ENCODE peak calls at places on chromosomes 5 and 9, in six cellular contexts. N, T, M, L, A and Z are unnamed samples.

GRCh38 chr5:5297432-5298067 is 124.9 kb upstream of the ICE1 start:
- DNase-seq in N (no peak), A (no peak), T (no peak), M (no peak), L (no peak), Z (no peak)

GRCh38 chr5:142981886-142982820 is 212.0 kb downstream of the ARHGAP26 start:
- DNase-seq in N (no peak), A (peak; percentile 92), L (no peak), M (peak; percentile 81), T (peak; percentile 95), Z (no peak)

GRCh38 chr5:129382921-129383672 is 77.0 kb upstream of the ADAMTS19 start:
- DNase-seq in L (no peak), T (peak; percentile 8), M (no peak), A (no peak), N (no peak), Z (no peak)

GRCh38 chr5:80150731-80151130 is 105.1 kb downstream of the SERINC5 start:
- DNase-seq in T (no peak), N (no peak), A (no peak), L (no peak), M (no peak), Z (no peak)

GRCh38 chr9:134922066-134922931 is 4.6 kb upstream of the FCN1 start:
- DNase-seq in A (peak; percentile 60), M (no peak), N (no peak), L (no peak), T (no peak), Z (no peak)

GRCh38 chr5:98927988-98928801 is 612 bp downstream of the CHD1 start:
- DNase-seq in L (peak; percentile 62), M (peak; percentile 55), A (peak; percentile 78), T (peak; percentile 59), N (peak; percentile 66), Z (peak; percentile 51)

GRCh38 chr5:173829826-173830225 is 58.3 kb upstream of the CPEB4 start:
- DNase-seq in M (peak; percentile 80), L (no peak), A (no peak), T (peak; percentile 48), N (no peak), Z (no peak)

GRCh38 chr5:33023649-33024048 is 312.5 kb downstream of the NPR3 start:
- DNase-seq in M (no peak), N (no peak), L (no peak), T (peak; percentile 56), A (no peak), Z (no peak)

GRCh38 chr5:132056610-132057497 is 3.6 kb upstream of the IL3 start:
- DNase-seq in M (no peak), L (peak; percentile 11), N (no peak), T (no peak), A (no peak), Z (no peak)

GRCh38 chr9:33458444-33458843 is 11.1 kb upstream of the AQP3 start:
- DNase-seq in A (peak; percentile 53), M (peak; percentile 64), T (peak; percentile 25), N (peak; percentile 67), L (no peak), Z (no peak)

GRCh38 chr9:70466976-70467551 is 52.6 kb upstream of the KLF9 start:
- DNase-seq in A (peak; percentile 40), N (no peak), M (peak; percentile 15), L (no peak), T (peak; percentile 76), Z (no peak)

GRCh38 chr9:6215562-6215961 is at the start of gene IL33:
- DNase-seq in A (peak; percentile 21), M (peak; percentile 52), L (no peak), T (no peak), N (no peak), Z (no peak)

GRCh38 chr5:89282832-89283510 is 400.0 kb upstream of the MEF2C start:
- DNase-seq in M (peak; percentile 82), N (peak; percentile 10), T (peak; percentile 92), A (no peak), L (no peak), Z (no peak)

GRCh38 chr5:37737326-37738056 is 102.3 kb downstream of the GDNF start:
- DNase-seq in M (no peak), N (no peak), L (no peak), A (no peak), T (no peak), Z (no peak)

GRCh38 chr5:142690641-142691040 is 4.8 kb upstream of the FGF1 start:
- DNase-seq in A (no peak), M (no peak), T (no peak), N (no peak), L (no peak), Z (no peak)

GRCh38 chr9:5842926-5843325 is 10.0 kb upstream of the ERMP1 start:
- DNase-seq in A (no peak), T (no peak), M (no peak), L (no peak), N (no peak), Z (no peak)

GRCh38 chr5:114319821-114320220 is 42.0 kb upstream of the KCNN2 start:
- DNase-seq in L (no peak), N (no peak), A (no peak), M (no peak), T (no peak), Z (no peak)

GRCh38 chr5:93343570-93343969 is 237.4 kb downstream of the NR2F1-AS1 start:
- DNase-seq in L (no peak), N (no peak), T (no peak), A (no peak), M (no peak), Z (no peak)

GRCh38 chr5:88660947-88661869 is 221.8 kb downstream of the MEF2C start:
- DNase-seq in N (peak; percentile 86), T (peak; percentile 97), A (peak; percentile 50), L (peak; percentile 99), M (peak; percentile 96), Z (peak; percentile 91)

DNA sequence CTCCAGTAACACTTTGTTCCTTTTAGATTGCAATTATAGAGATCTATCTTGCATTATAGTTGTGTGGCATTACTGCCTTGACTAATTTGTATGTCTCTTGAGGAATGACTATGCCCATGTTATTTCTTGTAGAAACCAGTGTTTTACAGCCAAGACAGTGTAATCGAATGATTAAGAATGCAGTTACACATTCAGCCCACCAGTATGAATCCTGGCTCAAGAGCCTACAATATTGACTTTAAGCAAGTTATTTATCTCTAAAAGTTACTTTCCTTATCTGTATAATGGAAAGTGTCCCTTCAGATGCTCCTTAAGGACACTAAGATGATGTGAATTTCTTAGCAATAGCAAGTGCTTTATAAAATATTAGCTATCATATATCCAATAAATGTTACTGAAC is 9.7 kb upstream of the SNX24 start:
- DNase-seq in M (no peak), N (no peak), T (no peak), L (no peak), A (no peak), Z (no peak)
- TF ChIP-seq CTCF in M (no peak), N (no peak), T (no peak), L (peak; percentile 37), A (no peak), Z (peak; percentile 36)

DNA sequence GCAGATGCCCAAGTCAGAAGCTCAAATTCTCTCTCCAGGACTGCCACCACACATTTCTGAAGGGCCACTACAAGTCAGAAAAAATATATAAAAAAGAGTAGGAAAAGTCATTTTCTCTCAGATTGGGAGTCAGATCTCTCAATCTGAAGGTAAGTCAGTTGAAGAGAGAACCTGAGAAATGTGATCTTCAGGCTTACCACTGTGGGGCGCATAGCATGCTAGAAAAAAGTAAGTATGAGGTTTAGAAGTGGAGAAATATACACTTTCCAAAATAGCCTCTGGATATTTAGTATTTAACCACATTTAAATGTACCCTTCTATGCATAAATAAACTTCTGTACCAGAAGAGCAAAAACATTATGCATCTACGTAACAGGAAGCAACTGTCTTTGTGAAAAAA is 800.7 kb upstream of the CTNND2 start:
- DNase-seq in L (no peak), A (no peak), N (no peak), M (peak; percentile 56), T (no peak), Z (no peak)
- TF ChIP-seq CTCF in L (peak; percentile 64), A (no peak), N (no peak), M (peak; percentile 81), T (no peak), Z (peak; percentile 46)

GRCh38 chr5:81204205-81204604 is 28.9 kb upstream of the CKMT2 start:
- DNase-seq in L (no peak), N (no peak), A (no peak), M (no peak), T (no peak), Z (no peak)

GRCh38 chr5:81209386-81209785 is 23.7 kb upstream of the CKMT2 start:
- DNase-seq in N (no peak), A (no peak), T (no peak), L (no peak), M (no peak), Z (no peak)

GRCh38 chr5:81208904-81209303 is 24.2 kb upstream of the CKMT2 start:
- DNase-seq in T (no peak), M (peak; percentile 70), N (no peak), A (no peak), L (no peak), Z (no peak)

GRCh38 chr5:81205058-81205457 is 28.1 kb upstream of the CKMT2 start:
- DNase-seq in L (no peak), N (no peak), A (no peak), T (no peak), M (no peak), Z (no peak)

DNA sequence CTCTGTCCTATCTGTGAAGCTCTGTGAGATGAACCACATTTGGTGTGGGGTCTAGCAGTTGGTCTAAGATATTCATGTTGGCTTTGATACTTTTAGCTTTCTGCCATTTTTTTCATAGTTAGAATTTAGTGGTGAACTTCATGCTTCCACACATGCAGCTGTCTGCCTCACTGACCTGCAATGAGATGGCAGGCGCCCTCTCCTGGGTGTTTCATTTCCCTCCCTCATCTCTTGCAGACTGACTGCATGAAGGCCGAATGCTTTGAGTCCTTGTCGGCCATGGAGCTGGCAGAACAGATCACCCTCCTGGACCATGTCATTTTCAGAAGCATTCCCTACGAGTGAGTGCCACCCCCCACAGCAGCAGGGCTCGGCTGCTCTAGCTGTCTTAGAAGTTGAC is 26.1 kb upstream of the CKMT2 start:
- DNase-seq in M (no peak), L (peak; percentile 48), N (no peak), T (no peak), A (no peak), Z (no peak)
- TF ChIP-seq CTCF in M (peak; percentile 42), L (peak; percentile 59), N (no peak), T (no peak), A (no peak), Z (peak; percentile 26)

DNA sequence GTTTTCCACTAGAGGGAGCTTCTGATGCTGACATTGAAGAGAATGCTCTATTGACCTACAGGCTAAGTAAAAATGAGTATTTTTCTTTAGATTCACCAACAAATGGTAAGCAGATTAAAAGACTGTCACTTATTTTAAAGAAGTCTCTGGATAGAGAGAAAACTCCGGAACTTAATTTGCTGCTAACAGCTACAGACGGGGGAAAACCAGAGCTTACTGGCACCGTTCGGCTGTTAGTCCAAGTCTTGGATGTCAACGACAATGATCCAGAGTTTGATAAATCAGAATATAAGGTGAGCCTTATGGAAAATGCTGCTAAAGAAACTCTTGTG is 764 bp downstream of the PCDHA11 start:
- DNase-seq in N (no peak), M (no peak), A (no peak), L (no peak), T (no peak), Z (no peak)
- TF ChIP-seq CTCF in N (no peak), M (no peak), A (no peak), L (no peak), T (no peak), Z (no peak)

GRCh38 chr9:106404137-106404536 is 458.8 kb upstream of the ZNF462 start:
- DNase-seq in N (no peak), L (no peak), A (no peak), M (no peak), T (no peak), Z (no peak)
- TF ChIP-seq CTCF in N (no peak), L (no peak), A (no peak), M (no peak), T (no peak), Z (no peak)

GRCh38 chr5:171630047-171630669 is 155.5 kb upstream of the SMIM23 start:
- DNase-seq in N (no peak), L (peak; percentile 81), M (peak; percentile 68), T (peak; percentile 39), A (peak; percentile 10), Z (peak; percentile 63)
- TF ChIP-seq CTCF in N (no peak), L (peak; percentile 67), M (peak; percentile 57), T (no peak), A (no peak), Z (peak; percentile 59)